ENCODE peak calls at places on chromosome 2, in five cellular contexts. One of them, this sample, is unnamed.
A peak's percentile ranks its signal among the peaks of the same experiment; 100 is the strongest.

GRCh38 chr2:28348149-28348567 is 44.5 kb upstream of the FOSL2 start:
- DNase-seq in IMR-90: no peak
- DNase-seq in H9: no peak
- DNase-seq in mesenchymal stem cell: no peak
- DNase-seq in trophoblast cell: no peak
- DNase-seq in this sample: no peak

GRCh38 chr2:151478011-151478410 is 68.3 kb downstream of the RIF1 start:
- DNase-seq in H9: no peak
- DNase-seq in IMR-90: peak; percentile 72
- DNase-seq in mesenchymal stem cell: no peak
- DNase-seq in trophoblast cell: peak; percentile 77
- DNase-seq in this sample: no peak

GRCh38 chr2:197309369-197310231 is 980 bp downstream of the ANKRD44 start:
- DNase-seq in IMR-90: no peak
- DNase-seq in H9: peak; percentile 47
- DNase-seq in mesenchymal stem cell: peak; percentile 32
- DNase-seq in trophoblast cell: no peak
- DNase-seq in this sample: peak; percentile 45

GRCh38 chr2:238240761-238241711 is 1.2 kb upstream of the HES6 start:
- DNase-seq in mesenchymal stem cell: peak; percentile 45
- DNase-seq in IMR-90: no peak
- DNase-seq in trophoblast cell: peak; percentile 11
- DNase-seq in H9: peak; percentile 91
- DNase-seq in this sample: peak; percentile 91

GRCh38 chr2:136116813-136117390 is 1.0 kb downstream of the CXCR4 start:
- DNase-seq in IMR-90: no peak
- DNase-seq in trophoblast cell: no peak
- DNase-seq in mesenchymal stem cell: no peak
- DNase-seq in H9: peak; percentile 34
- DNase-seq in this sample: no peak

GRCh38 chr2:17573085-17573805 is 32.7 kb downstream of the VSNL1 start:
- DNase-seq in trophoblast cell: no peak
- DNase-seq in mesenchymal stem cell: peak; percentile 14
- DNase-seq in H9: no peak
- DNase-seq in IMR-90: no peak
- DNase-seq in this sample: peak; percentile 40

GRCh38 chr2:119650971-119651370 is 28.0 kb upstream of the TMEM177 start:
- DNase-seq in trophoblast cell: no peak
- DNase-seq in IMR-90: no peak
- DNase-seq in mesenchymal stem cell: peak; percentile 17
- DNase-seq in H9: no peak
- DNase-seq in this sample: no peak

GRCh38 chr2:180644709-180645108 is 335.7 kb upstream of the UBE2E3 start:
- DNase-seq in trophoblast cell: no peak
- DNase-seq in IMR-90: peak; percentile 96
- DNase-seq in mesenchymal stem cell: no peak
- DNase-seq in H9: no peak
- DNase-seq in this sample: no peak

GRCh38 chr2:50535971-50536759 is 495.8 kb downstream of the NRXN1 start:
- DNase-seq in trophoblast cell: no peak
- DNase-seq in IMR-90: peak; percentile 55
- DNase-seq in H9: no peak
- DNase-seq in mesenchymal stem cell: peak; percentile 34
- DNase-seq in this sample: peak; percentile 29

GRCh38 chr2:144484201-144484948 is 35.5 kb downstream of the ZEB2 start:
- DNase-seq in mesenchymal stem cell: no peak
- DNase-seq in H9: no peak
- DNase-seq in trophoblast cell: no peak
- DNase-seq in IMR-90: no peak
- DNase-seq in this sample: no peak

GRCh38 chr2:145849466-145849865 is 1329.5 kb upstream of the ZEB2 start:
- DNase-seq in H9: no peak
- DNase-seq in IMR-90: no peak
- DNase-seq in mesenchymal stem cell: no peak
- DNase-seq in trophoblast cell: no peak
- DNase-seq in this sample: no peak

GRCh38 chr2:70861774-70862644 is 26.4 kb upstream of the CD207 start:
- DNase-seq in H9: peak; percentile 89
- DNase-seq in mesenchymal stem cell: peak; percentile 71
- DNase-seq in IMR-90: peak; percentile 62
- DNase-seq in trophoblast cell: peak; percentile 74
- DNase-seq in this sample: peak; percentile 87

GRCh38 chr2:163637876-163638275 is 97.9 kb downstream of the FIGN start:
- DNase-seq in trophoblast cell: no peak
- DNase-seq in IMR-90: no peak
- DNase-seq in mesenchymal stem cell: no peak
- DNase-seq in H9: no peak
- DNase-seq in this sample: no peak

GRCh38 chr2:44715671-44716077 is 225.8 kb upstream of the SIX3 start:
- DNase-seq in trophoblast cell: peak; percentile 38
- DNase-seq in mesenchymal stem cell: peak; percentile 43
- DNase-seq in IMR-90: peak; percentile 27
- DNase-seq in H9: peak; percentile 50
- DNase-seq in this sample: peak; percentile 90

GRCh38 chr2:120769076-120769786 is 33.6 kb downstream of the GLI2 start:
- DNase-seq in trophoblast cell: no peak
- DNase-seq in IMR-90: no peak
- DNase-seq in mesenchymal stem cell: no peak
- DNase-seq in H9: no peak
- DNase-seq in this sample: no peak

GRCh38 chr2:3572620-3573019 is 2.4 kb upstream of the RPS7 start:
- DNase-seq in trophoblast cell: no peak
- DNase-seq in IMR-90: no peak
- DNase-seq in mesenchymal stem cell: no peak
- DNase-seq in H9: no peak
- DNase-seq in this sample: no peak

GRCh38 chr2:223488814-223489213 is 113.3 kb downstream of the SCG2 start:
- DNase-seq in IMR-90: peak; percentile 70
- DNase-seq in H9: no peak
- DNase-seq in trophoblast cell: peak; percentile 67
- DNase-seq in mesenchymal stem cell: peak; percentile 89
- DNase-seq in this sample: peak; percentile 33

GRCh38 chr2:18641823-18642222 is 52.5 kb upstream of the NT5C1B start:
- DNase-seq in IMR-90: no peak
- DNase-seq in trophoblast cell: no peak
- DNase-seq in mesenchymal stem cell: no peak
- DNase-seq in H9: no peak
- DNase-seq in this sample: no peak

GRCh38 chr2:99471635-99472326 is 18.0 kb downstream of the REV1 start:
- DNase-seq in IMR-90: no peak
- DNase-seq in H9: no peak
- DNase-seq in trophoblast cell: no peak
- DNase-seq in mesenchymal stem cell: no peak
- DNase-seq in this sample: no peak

GRCh38 chr2:85160946-85161625 is 27.9 kb downstream of the TCF7L1 start:
- DNase-seq in mesenchymal stem cell: no peak
- DNase-seq in IMR-90: no peak
- DNase-seq in trophoblast cell: no peak
- DNase-seq in H9: no peak
- DNase-seq in this sample: peak; percentile 27
- H4K8ac ChIP-seq in mesenchymal stem cell: no peak overlapping the region
- H4K8ac ChIP-seq in IMR-90: no peak overlapping the region
- H4K8ac ChIP-seq in trophoblast cell: no peak overlapping the region
- H4K8ac ChIP-seq in H9: no peak overlapping the region
- H4K8ac ChIP-seq in this sample: no peak overlapping the region

DNA sequence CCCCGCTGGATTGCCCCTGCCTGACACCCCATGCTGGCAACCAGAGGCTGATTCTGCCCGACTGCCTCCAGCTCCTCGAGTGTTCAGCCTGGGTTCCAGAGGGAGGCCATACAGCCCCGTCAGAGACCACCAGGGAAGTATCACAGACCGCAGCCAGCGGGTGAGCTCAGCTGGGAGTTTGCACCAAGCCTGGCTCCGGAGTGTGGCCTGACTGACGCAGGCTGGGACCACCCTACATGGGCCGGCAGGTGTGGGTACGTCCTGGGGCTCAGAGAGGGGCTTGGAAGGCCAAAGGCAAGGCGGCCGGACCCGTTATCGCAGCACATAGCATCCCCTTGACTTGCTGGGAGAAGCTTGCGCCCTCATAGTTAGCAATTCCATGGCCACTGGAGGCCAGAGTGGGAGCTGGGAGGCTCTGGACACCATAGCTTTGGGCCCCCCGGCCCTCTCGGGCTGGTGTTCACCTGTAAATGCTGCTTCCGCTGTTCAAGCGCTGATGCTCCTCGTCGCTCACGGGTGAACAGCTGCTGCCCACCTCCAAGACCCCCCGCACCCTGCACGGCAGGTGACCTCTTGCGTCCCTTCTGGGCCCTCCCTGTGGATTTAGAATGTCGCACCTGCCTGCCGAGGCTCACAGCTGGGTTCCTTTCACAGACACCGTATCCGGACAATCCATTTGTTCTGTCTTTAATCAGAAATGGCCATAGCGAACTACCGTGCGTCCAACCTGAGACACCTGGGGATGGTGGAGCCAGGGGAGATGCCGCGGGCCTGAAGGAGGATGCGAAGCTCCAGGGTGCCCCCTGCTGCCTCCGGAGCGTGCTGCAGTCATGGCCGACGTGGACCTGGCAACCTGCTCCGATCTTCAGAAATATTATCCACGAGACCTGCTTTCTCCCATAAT is 31.2 kb upstream of the SLC66A3 start:
- DNase-seq in H9: peak; percentile 82
- DNase-seq in IMR-90: peak; percentile 44
- DNase-seq in mesenchymal stem cell: peak; percentile 40
- DNase-seq in trophoblast cell: peak; percentile 56
- DNase-seq in this sample: peak; percentile 69
- H4K8ac ChIP-seq in H9: no peak overlapping the region
- H4K8ac ChIP-seq in IMR-90: no peak overlapping the region
- H4K8ac ChIP-seq in mesenchymal stem cell: peak overlapping the region; percentile 46
- H4K8ac ChIP-seq in trophoblast cell: no peak overlapping the region
- H4K8ac ChIP-seq in this sample: no peak overlapping the region

DNA sequence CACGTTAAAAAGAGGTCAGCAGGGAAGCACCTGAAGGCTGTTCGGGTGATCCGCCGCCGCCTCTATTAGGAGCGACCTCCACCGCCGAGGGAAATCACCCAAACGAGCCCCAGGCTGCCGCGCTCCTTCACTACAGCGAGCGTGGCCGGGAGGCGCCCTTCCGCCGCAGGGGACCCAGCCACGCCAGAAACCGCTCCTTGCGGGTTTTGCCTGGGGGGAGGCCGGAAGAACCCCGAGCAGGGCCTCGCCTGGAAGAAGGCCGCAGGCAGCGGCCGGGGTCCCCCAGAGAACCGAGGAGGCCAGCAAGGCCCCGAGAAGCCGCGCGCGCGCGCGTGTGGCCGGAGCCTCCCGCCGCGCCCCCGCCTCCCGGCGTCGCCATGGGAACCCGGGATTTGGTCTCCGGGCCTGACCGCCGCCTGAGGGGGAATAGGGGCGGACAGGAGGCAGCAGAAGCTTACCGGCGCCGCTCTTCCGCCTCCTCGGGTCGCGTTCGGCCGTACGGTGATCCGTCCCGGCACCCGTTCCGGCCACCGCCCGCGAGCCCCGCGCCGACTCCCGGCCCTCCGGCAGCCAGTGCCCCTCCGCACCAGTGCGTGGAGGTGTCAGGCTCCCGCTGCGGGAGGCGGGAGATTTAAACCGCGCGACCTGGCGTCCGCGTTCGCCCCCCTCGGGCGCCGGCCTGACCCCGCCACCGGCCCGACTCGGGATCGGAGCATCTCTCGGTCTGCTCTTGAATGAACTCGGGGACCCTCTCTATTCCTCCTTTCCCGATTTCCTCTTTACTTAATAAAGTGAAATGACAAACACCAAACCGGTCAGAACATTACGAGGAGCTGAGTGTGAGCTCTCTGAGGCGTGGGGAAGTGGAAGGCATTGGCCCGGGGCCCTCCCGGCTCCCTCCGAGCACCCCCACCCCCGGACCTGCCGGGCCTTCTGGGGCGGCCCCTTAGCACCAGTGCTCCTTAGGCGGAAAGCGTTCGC is at the start of gene ICA1L:
- DNase-seq in mesenchymal stem cell: peak; percentile 75
- DNase-seq in IMR-90: peak; percentile 49
- DNase-seq in trophoblast cell: peak; percentile 61
- DNase-seq in H9: peak; percentile 66
- DNase-seq in this sample: peak; percentile 74
- H4K8ac ChIP-seq in mesenchymal stem cell: peak within 1 kb of the TSS; percentile 30
- H4K8ac ChIP-seq in IMR-90: peak within 1 kb of the TSS; percentile 22
- H4K8ac ChIP-seq in trophoblast cell: peak within 1 kb of the TSS; percentile 73
- H4K8ac ChIP-seq in H9: no peak within 1 kb of the TSS
- H4K8ac ChIP-seq in this sample: no peak within 1 kb of the TSS

GRCh38 chr2:195574305-195574704 is 82.7 kb upstream of the SLC39A10 start:
- DNase-seq in trophoblast cell: no peak
- DNase-seq in IMR-90: no peak
- DNase-seq in mesenchymal stem cell: no peak
- DNase-seq in H9: no peak
- DNase-seq in this sample: no peak

GRCh38 chr2:195575021-195575420 is 82.0 kb upstream of the SLC39A10 start:
- DNase-seq in trophoblast cell: no peak
- DNase-seq in H9: no peak
- DNase-seq in mesenchymal stem cell: peak; percentile 12
- DNase-seq in IMR-90: no peak
- DNase-seq in this sample: no peak

GRCh38 chr2:195575879-195576391 is 81.1 kb upstream of the SLC39A10 start:
- DNase-seq in trophoblast cell: peak; percentile 40
- DNase-seq in H9: no peak
- DNase-seq in mesenchymal stem cell: peak; percentile 87
- DNase-seq in IMR-90: peak; percentile 92
- DNase-seq in this sample: peak; percentile 58

GRCh38 chr2:195572894-195573293 is 84.1 kb upstream of the SLC39A10 start:
- DNase-seq in IMR-90: no peak
- DNase-seq in H9: no peak
- DNase-seq in mesenchymal stem cell: no peak
- DNase-seq in trophoblast cell: no peak
- DNase-seq in this sample: no peak

DNA sequence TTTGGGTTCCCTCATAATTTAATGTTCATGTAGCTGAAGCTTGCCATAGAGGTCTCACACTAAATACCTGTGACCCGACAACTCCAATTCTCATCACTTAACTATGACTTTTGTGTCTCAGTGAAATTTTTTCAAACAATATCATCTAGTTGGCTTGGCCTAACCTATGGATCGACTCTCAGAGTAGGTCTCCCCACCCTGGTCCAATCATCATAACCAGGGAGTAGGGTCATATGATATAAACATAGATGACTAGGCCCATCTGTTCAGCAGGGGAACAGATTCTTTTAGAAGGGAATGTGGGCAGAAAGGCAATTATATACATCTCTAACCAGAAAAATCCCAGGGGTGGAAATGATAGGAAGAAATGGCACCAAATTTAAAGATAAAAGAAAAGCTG is 83.7 kb upstream of the SLC39A10 start:
- DNase-seq in IMR-90: peak; percentile 70
- DNase-seq in H9: no peak
- DNase-seq in trophoblast cell: no peak
- DNase-seq in mesenchymal stem cell: no peak
- DNase-seq in this sample: no peak
- H4K8ac ChIP-seq in IMR-90: peak overlapping the region; percentile 1
- H4K8ac ChIP-seq in H9: no peak overlapping the region
- H4K8ac ChIP-seq in trophoblast cell: no peak overlapping the region
- H4K8ac ChIP-seq in mesenchymal stem cell: no peak overlapping the region
- H4K8ac ChIP-seq in this sample: no peak overlapping the region